ENCODE peak calls at places on chromosomes 3 and 15, in eight cellular contexts. N, Q, B, L, W, U, I and A are unnamed samples.

GRCh38 chr15:101614001-101614585 is 38.1 kb downstream of the TM2D3 start:
- DNase-seq in N (no peak), Q (no peak), U (no peak), I (no peak), L (no peak), B (no peak), W (no peak), A (no peak)

GRCh38 chr3:147816770-147817169 is 407.6 kb downstream of the ZIC1 start:
- DNase-seq in L (no peak), I (no peak), Q (no peak), U (peak; percentile 7), W (no peak), N (no peak), B (peak; percentile 25), A (peak; percentile 55)

GRCh38 chr3:128435561-128435960 is 31.1 kb downstream of the DNAJB8 start:
- DNase-seq in U (no peak), W (no peak), B (no peak), L (no peak), Q (no peak), N (no peak), I (no peak), A (no peak)

GRCh38 chr15:90126022-90126421 is 23.8 kb upstream of the IDH2 start:
- DNase-seq in I (no peak), N (no peak), Q (no peak), W (no peak), L (no peak), U (peak; percentile 39), B (no peak), A (no peak)

GRCh38 chr3:193010191-193010590 is 92.5 kb upstream of the MB21D2 start:
- DNase-seq in N (no peak), W (no peak), U (no peak), B (no peak), L (no peak), Q (no peak), I (no peak), A (peak; percentile 54)

GRCh38 chr3:133931084-133931483 is 35.4 kb upstream of the RAB6B start:
- DNase-seq in N (no peak), I (no peak), B (no peak), L (no peak), Q (no peak), U (no peak), W (peak; percentile 29), A (no peak)

GRCh38 chr15:40307421-40308165 is at the start of gene PLCB2:
- DNase-seq in W (peak; percentile 94), L (no peak), I (no peak), U (no peak), B (no peak), Q (no peak), N (no peak), A (peak; percentile 52)

GRCh38 chr15:59244337-59244736 is 37.7 kb downstream of the LDHAL6B start:
- DNase-seq in I (no peak), U (no peak), Q (no peak), N (no peak), B (no peak), L (no peak), W (no peak), A (no peak)

GRCh38 chr15:81118361-81118760 is 15.7 kb upstream of the CFAP161 start:
- DNase-seq in Q (no peak), L (no peak), N (no peak), I (no peak), W (no peak), B (no peak), U (no peak), A (no peak)

GRCh38 chr3:117287602-117288001 is 578.0 kb downstream of the TUSC7 start:
- DNase-seq in I (no peak), U (no peak), B (no peak), W (no peak), L (no peak), N (no peak), Q (no peak), A (no peak)

GRCh38 chr15:55343168-55343567 is 24.1 kb downstream of the PIGB start:
- DNase-seq in W (no peak), U (no peak), B (no peak), Q (no peak), N (no peak), L (no peak), I (no peak), A (no peak)

GRCh38 chr3:174216948-174217718 is 642.0 kb upstream of the NAALADL2 start:
- DNase-seq in L (no peak), I (no peak), N (no peak), U (no peak), B (no peak), W (no peak), Q (no peak), A (no peak)

GRCh38 chr3:54374214-54374855 is 252.0 kb downstream of the CACNA2D3 start:
- DNase-seq in U (peak; percentile 10), I (no peak), W (no peak), N (no peak), Q (no peak), B (peak; percentile 17), L (no peak), A (no peak)

GRCh38 chr3:153614131-153614530 is 452.1 kb downstream of the RAP2B start:
- DNase-seq in B (no peak), N (no peak), U (no peak), Q (no peak), L (no peak), I (no peak), W (no peak), A (no peak)

GRCh38 chr3:137687181-137687880 is 76.8 kb upstream of the SOX14 start:
- DNase-seq in B (no peak), L (no peak), U (no peak), N (no peak), W (no peak), Q (no peak), I (no peak), A (no peak)

GRCh38 chr15:58221591-58222241 is 83.5 kb downstream of the AQP9 start:
- DNase-seq in L (peak; percentile 21), U (peak; percentile 53), N (no peak), Q (no peak), W (no peak), B (peak; percentile 58), I (no peak), A (no peak)

GRCh38 chr3:196134691-196135090 is 52.8 kb upstream of the TFRC start:
- DNase-seq in W (no peak), B (no peak), I (no peak), N (no peak), U (no peak), Q (no peak), L (no peak), A (no peak)
- TF ChIP-seq CTCF in W (no peak), B (no peak), I (no peak), N (no peak), U (no peak), Q (no peak), L (no peak), A (no peak)

GRCh38 chr3:37764586-37764985 is 97.1 kb upstream of the CTDSPL start:
- DNase-seq in W (no peak), U (no peak), B (no peak), I (no peak), L (no peak), Q (no peak), N (no peak), A (no peak)

GRCh38 chr3:37766797-37767776 is 94.6 kb upstream of the CTDSPL start:
- DNase-seq in W (no peak), B (no peak), U (no peak), I (no peak), Q (no peak), N (no peak), L (no peak), A (no peak)

GRCh38 chr3:37763338-37763737 is 98.3 kb upstream of the CTDSPL start:
- DNase-seq in N (no peak), L (no peak), B (no peak), Q (no peak), I (no peak), W (no peak), U (no peak), A (no peak)

GRCh38 chr3:37766220-37766605 is 95.5 kb upstream of the CTDSPL start:
- DNase-seq in B (no peak), I (no peak), Q (no peak), W (no peak), N (no peak), U (no peak), L (no peak), A (no peak)

DNA sequence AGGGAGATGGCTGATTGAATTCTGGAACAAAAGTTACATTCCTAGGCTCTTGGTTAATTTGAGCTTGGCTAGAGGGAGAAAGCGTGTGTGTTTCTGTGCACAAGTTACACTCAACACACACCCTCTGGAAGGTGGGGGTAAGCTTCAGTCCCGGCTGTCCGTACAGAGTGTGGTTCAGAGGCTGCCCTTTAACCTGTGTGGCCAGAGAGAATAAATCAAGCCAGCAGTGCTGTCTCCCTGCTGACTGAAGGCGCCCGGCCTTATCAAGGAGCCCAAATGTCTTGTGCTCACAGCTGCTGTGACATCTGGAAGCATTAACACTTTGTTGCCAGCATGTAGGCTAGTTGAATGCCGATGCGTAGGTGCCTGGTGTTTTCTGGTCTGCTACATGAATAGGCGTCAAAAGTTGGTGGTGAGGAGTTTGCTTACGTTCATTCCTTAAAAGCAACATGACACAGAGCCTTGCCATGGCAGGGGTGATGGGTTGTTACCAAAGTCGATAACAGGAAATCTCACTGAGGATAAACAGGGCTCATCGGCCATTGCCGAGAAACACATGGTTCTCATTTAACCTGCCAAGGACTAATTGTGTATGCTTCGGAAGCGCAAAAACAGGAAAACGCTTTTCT is 96.0 kb upstream of the CTDSPL start:
- DNase-seq in W (no peak), N (no peak), L (no peak), B (peak; percentile 47), Q (peak; percentile 64), U (no peak), I (no peak), A (peak; percentile 44)
- TF ChIP-seq POLR2A in W (no peak), N (no peak), L (no peak), B (no peak), Q (no peak), U (no peak), I (no peak), A (no peak)

DNA sequence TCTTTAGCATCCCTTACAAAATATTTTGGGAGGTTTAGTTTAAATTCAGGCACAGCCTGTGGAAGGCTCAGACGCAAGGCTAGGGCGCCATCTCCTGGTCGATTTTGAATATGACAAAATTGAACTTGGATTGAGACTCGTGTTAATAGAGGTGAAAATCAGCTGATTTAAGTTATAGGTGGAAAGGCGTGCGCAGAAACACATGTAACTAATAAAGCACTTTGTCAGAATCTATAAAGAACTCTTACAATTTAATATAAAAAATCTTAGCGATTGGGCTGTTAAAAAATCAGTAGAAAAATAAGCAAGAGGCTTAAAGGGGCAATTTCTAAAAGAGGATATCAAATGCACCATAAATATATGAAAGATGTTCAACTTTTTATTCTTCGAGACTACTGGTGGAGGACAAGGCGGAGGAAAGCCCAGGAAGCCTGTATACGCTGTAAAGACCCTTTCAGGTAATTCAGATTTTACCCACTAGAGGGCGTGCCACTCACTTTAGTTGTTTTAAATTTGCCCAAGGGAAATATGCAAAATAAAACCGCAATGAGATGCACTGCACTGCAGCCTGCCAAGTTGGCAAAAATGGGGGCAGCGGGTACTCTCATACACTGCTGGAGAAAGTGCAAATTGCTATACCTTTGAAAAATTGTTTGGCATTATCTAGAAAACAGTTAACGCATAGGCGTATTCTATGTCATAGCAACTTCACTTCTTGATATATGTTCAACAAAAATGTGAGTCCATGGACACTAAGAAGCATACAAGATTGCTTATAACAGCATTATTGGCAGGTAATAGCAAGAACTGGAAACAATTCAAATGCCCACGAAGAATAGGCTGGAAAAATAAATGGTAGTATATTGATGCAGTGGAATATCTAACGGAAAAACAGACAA is 64.7 kb downstream of the SLC30A4 start:
- DNase-seq in I (peak; percentile 12), N (peak; percentile 79), U (peak; percentile 71), L (peak; percentile 77), B (peak; percentile 82), W (no peak), Q (peak; percentile 55), A (peak; percentile 48)
- H3K4me3 ChIP-seq in I (peak overlapping the region; percentile 10), N (peak overlapping the region; percentile 49), U (peak overlapping the region; percentile 47), L (peak overlapping the region; percentile 28), B (peak overlapping the region; percentile 5), W (peak overlapping the region; percentile 41), Q (peak overlapping the region; percentile 39), A (peak overlapping the region; percentile 39)

GRCh38 chr15:74958320-74958907 is 1.8 kb upstream of the RPP25 start:
- DNase-seq in I (no peak), W (peak; percentile 80), U (peak; percentile 85), N (peak; percentile 86), L (no peak), Q (peak; percentile 45), B (peak; percentile 50), A (peak; percentile 49)
- TF ChIP-seq CTCF in I (peak; percentile 30), W (no peak), U (no peak), N (peak; percentile 31), L (no peak), Q (no peak), B (peak; percentile 22), A (no peak)